ENCODE peak calls at places on chromosomes 4 and X, in six cellular contexts. One of them, this sample, is unnamed.
A peak's percentile ranks its signal among the peaks of the same experiment; 100 is the strongest.

GRCh38 chr4:67234296-67234695 is 311.0 kb downstream of the CENPC start:
- DNase-seq in GM23338: peak; percentile 17
- DNase-seq in nephron progenitor cell: no peak
- DNase-seq in mesothelial cell of epicardium: no peak
- DNase-seq in cardiac fibroblast: no peak
- DNase-seq in tibial artery: no peak
- DNase-seq in this sample: peak; percentile 66

GRCh38 chr4:3311489-3312171 is 18.8 kb downstream of the RGS12 start:
- DNase-seq in tibial artery: peak; percentile 39
- DNase-seq in cardiac fibroblast: no peak
- DNase-seq in GM23338: no peak
- DNase-seq in nephron progenitor cell: no peak
- DNase-seq in mesothelial cell of epicardium: peak; percentile 7
- DNase-seq in this sample: no peak

GRCh38 chr4:15963568-15963967 is 593 bp upstream of the FGFBP2 start:
- DNase-seq in tibial artery: no peak
- DNase-seq in cardiac fibroblast: no peak
- DNase-seq in GM23338: no peak
- DNase-seq in mesothelial cell of epicardium: no peak
- DNase-seq in nephron progenitor cell: no peak
- DNase-seq in this sample: no peak

GRCh38 chr4:42357325-42357724 is 40.0 kb upstream of the SHISA3 start:
- DNase-seq in mesothelial cell of epicardium: no peak
- DNase-seq in nephron progenitor cell: no peak
- DNase-seq in cardiac fibroblast: no peak
- DNase-seq in GM23338: no peak
- DNase-seq in tibial artery: no peak
- DNase-seq in this sample: no peak

GRCh38 chr4:1206299-1207156 is 34.1 kb upstream of the SPON2 start:
- DNase-seq in nephron progenitor cell: no peak
- DNase-seq in cardiac fibroblast: no peak
- DNase-seq in mesothelial cell of epicardium: peak; percentile 37
- DNase-seq in tibial artery: peak; percentile 63
- DNase-seq in GM23338: no peak
- DNase-seq in this sample: no peak

GRCh38 chr4:105060628-105061027 is 86.0 kb upstream of the TET2 start:
- DNase-seq in mesothelial cell of epicardium: no peak
- DNase-seq in GM23338: no peak
- DNase-seq in cardiac fibroblast: peak; percentile 40
- DNase-seq in tibial artery: no peak
- DNase-seq in nephron progenitor cell: no peak
- DNase-seq in this sample: no peak

GRCh38 chr4:132297346-132297745 is 851.7 kb upstream of the PCDH10 start:
- DNase-seq in mesothelial cell of epicardium: no peak
- DNase-seq in tibial artery: no peak
- DNase-seq in GM23338: no peak
- DNase-seq in nephron progenitor cell: no peak
- DNase-seq in cardiac fibroblast: no peak
- DNase-seq in this sample: peak; percentile 10

GRCh38 chr4:1910643-1911042 is 39.5 kb downstream of the NSD2 start:
- DNase-seq in tibial artery: no peak
- DNase-seq in GM23338: peak; percentile 88
- DNase-seq in mesothelial cell of epicardium: no peak
- DNase-seq in nephron progenitor cell: peak; percentile 50
- DNase-seq in cardiac fibroblast: peak; percentile 74
- DNase-seq in this sample: peak; percentile 77

GRCh38 chrX:44012484-44013096 is 39.4 kb upstream of the NDP start:
- DNase-seq in nephron progenitor cell: no peak
- DNase-seq in tibial artery: peak; percentile 66
- DNase-seq in cardiac fibroblast: peak; percentile 77
- DNase-seq in mesothelial cell of epicardium: no peak
- DNase-seq in GM23338: no peak
- DNase-seq in this sample: peak; percentile 65

GRCh38 chrX:40462797-40463196 is 118.0 kb upstream of the ATP6AP2 start:
- DNase-seq in GM23338: no peak
- DNase-seq in nephron progenitor cell: no peak
- DNase-seq in cardiac fibroblast: no peak
- DNase-seq in tibial artery: no peak
- DNase-seq in mesothelial cell of epicardium: no peak
- DNase-seq in this sample: peak; percentile 32

GRCh38 chr4:124869978-124870495 is 157.5 kb upstream of the ANKRD50 start:
- DNase-seq in tibial artery: no peak
- DNase-seq in cardiac fibroblast: no peak
- DNase-seq in mesothelial cell of epicardium: no peak
- DNase-seq in nephron progenitor cell: no peak
- DNase-seq in GM23338: no peak
- DNase-seq in this sample: no peak

GRCh38 chrX:116285506-116285905 is 115.0 kb downstream of the AGTR2 start:
- DNase-seq in tibial artery: no peak
- DNase-seq in GM23338: no peak
- DNase-seq in nephron progenitor cell: no peak
- DNase-seq in mesothelial cell of epicardium: no peak
- DNase-seq in cardiac fibroblast: peak; percentile 25
- DNase-seq in this sample: no peak

GRCh38 chr4:122480023-122480422 is 23.5 kb upstream of the IL2 start:
- DNase-seq in nephron progenitor cell: no peak
- DNase-seq in mesothelial cell of epicardium: no peak
- DNase-seq in GM23338: no peak
- DNase-seq in cardiac fibroblast: peak; percentile 45
- DNase-seq in tibial artery: no peak
- DNase-seq in this sample: peak; percentile 84

GRCh38 chrX:49155900-49156837 is 6.4 kb upstream of the MAGIX start:
- DNase-seq in tibial artery: peak; percentile 95
- DNase-seq in nephron progenitor cell: peak; percentile 80
- DNase-seq in GM23338: peak; percentile 91
- DNase-seq in cardiac fibroblast: peak; percentile 91
- DNase-seq in mesothelial cell of epicardium: peak; percentile 83
- DNase-seq in this sample: peak; percentile 88

GRCh38 chr4:11497972-11498371 is 69.3 kb upstream of the HS3ST1 start:
- DNase-seq in tibial artery: no peak
- DNase-seq in nephron progenitor cell: no peak
- DNase-seq in GM23338: peak; percentile 8
- DNase-seq in mesothelial cell of epicardium: no peak
- DNase-seq in cardiac fibroblast: peak; percentile 49
- DNase-seq in this sample: no peak

GRCh38 chr4:81635747-81636146 is 164.0 kb upstream of the RASGEF1B start:
- DNase-seq in nephron progenitor cell: no peak
- DNase-seq in GM23338: no peak
- DNase-seq in mesothelial cell of epicardium: no peak
- DNase-seq in cardiac fibroblast: no peak
- DNase-seq in tibial artery: peak; percentile 67
- DNase-seq in this sample: no peak

GRCh38 chrX:72461766-72462165 is 110.9 kb downstream of the HDAC8 start:
- DNase-seq in mesothelial cell of epicardium: no peak
- DNase-seq in cardiac fibroblast: peak; percentile 0
- DNase-seq in tibial artery: no peak
- DNase-seq in GM23338: no peak
- DNase-seq in nephron progenitor cell: no peak
- DNase-seq in this sample: no peak

GRCh38 chr4:144574004-144574403 is 72.0 kb upstream of the HHIP start:
- DNase-seq in mesothelial cell of epicardium: no peak
- DNase-seq in nephron progenitor cell: no peak
- DNase-seq in GM23338: no peak
- DNase-seq in cardiac fibroblast: no peak
- DNase-seq in tibial artery: no peak
- DNase-seq in this sample: no peak

GRCh38 chr4:152189451-152190179 is 346.3 kb downstream of the FBXW7 start:
- DNase-seq in nephron progenitor cell: peak; percentile 14
- DNase-seq in tibial artery: no peak
- DNase-seq in mesothelial cell of epicardium: no peak
- DNase-seq in GM23338: no peak
- DNase-seq in cardiac fibroblast: no peak
- DNase-seq in this sample: no peak

GRCh38 chr4:113049421-113050355 is at the start of gene ANK2:
- DNase-seq in mesothelial cell of epicardium: peak; percentile 40
- DNase-seq in GM23338: peak; percentile 95
- DNase-seq in cardiac fibroblast: peak; percentile 5
- DNase-seq in nephron progenitor cell: peak; percentile 68
- DNase-seq in tibial artery: no peak
- DNase-seq in this sample: peak; percentile 15

GRCh38 chr4:110484767-110485166 is 8.8 kb downstream of the ENPEP start:
- DNase-seq in mesothelial cell of epicardium: no peak
- DNase-seq in GM23338: no peak
- DNase-seq in cardiac fibroblast: peak; percentile 88
- DNase-seq in tibial artery: no peak
- DNase-seq in nephron progenitor cell: no peak
- DNase-seq in this sample: peak; percentile 73

GRCh38 chr4:61202100-61202637 is 2.0 kb downstream of the ADGRL3 start:
- DNase-seq in GM23338: peak; percentile 61
- DNase-seq in nephron progenitor cell: peak; percentile 47
- DNase-seq in cardiac fibroblast: peak; percentile 53
- DNase-seq in mesothelial cell of epicardium: peak; percentile 46
- DNase-seq in tibial artery: peak; percentile 68
- DNase-seq in this sample: peak; percentile 16

GRCh38 chrX:20267924-20268701 is 1.4 kb upstream of the RPS6KA3 start:
- DNase-seq in GM23338: peak; percentile 70
- DNase-seq in cardiac fibroblast: no peak
- DNase-seq in nephron progenitor cell: peak; percentile 37
- DNase-seq in mesothelial cell of epicardium: peak; percentile 46
- DNase-seq in tibial artery: peak; percentile 80
- DNase-seq in this sample: peak; percentile 43

GRCh38 chr4:8866421-8866820 is 5.2 kb downstream of the HMX1 start:
- DNase-seq in tibial artery: no peak
- DNase-seq in nephron progenitor cell: peak; percentile 4
- DNase-seq in mesothelial cell of epicardium: no peak
- DNase-seq in GM23338: peak; percentile 38
- DNase-seq in cardiac fibroblast: no peak
- DNase-seq in this sample: no peak

GRCh38 chr4:101081695-101082369 is 265.5 kb downstream of the PPP3CA start:
- DNase-seq in mesothelial cell of epicardium: no peak
- DNase-seq in GM23338: no peak
- DNase-seq in nephron progenitor cell: no peak
- DNase-seq in cardiac fibroblast: no peak
- DNase-seq in tibial artery: no peak
- DNase-seq in this sample: no peak

GRCh38 chr4:179709961-179710624 is 2267.9 kb upstream of the AGA start:
- DNase-seq in cardiac fibroblast: no peak
- DNase-seq in mesothelial cell of epicardium: no peak
- DNase-seq in nephron progenitor cell: no peak
- DNase-seq in tibial artery: no peak
- DNase-seq in GM23338: peak; percentile 57
- DNase-seq in this sample: no peak

GRCh38 chr4:41360911-41361830 is 104.4 kb downstream of the UCHL1 start:
- DNase-seq in tibial artery: peak; percentile 80
- DNase-seq in nephron progenitor cell: peak; percentile 66
- DNase-seq in GM23338: peak; percentile 61
- DNase-seq in cardiac fibroblast: peak; percentile 21
- DNase-seq in mesothelial cell of epicardium: peak; percentile 67
- DNase-seq in this sample: peak; percentile 33

GRCh38 chrX:40952855-40953254 is 132.4 kb upstream of the USP9X start:
- DNase-seq in tibial artery: no peak
- DNase-seq in GM23338: no peak
- DNase-seq in nephron progenitor cell: no peak
- DNase-seq in mesothelial cell of epicardium: no peak
- DNase-seq in cardiac fibroblast: no peak
- DNase-seq in this sample: peak; percentile 44

GRCh38 chr4:38179690-38180299 is 219.6 kb downstream of the PTTG2 start:
- DNase-seq in tibial artery: peak; percentile 73
- DNase-seq in cardiac fibroblast: peak; percentile 81
- DNase-seq in mesothelial cell of epicardium: peak; percentile 83
- DNase-seq in nephron progenitor cell: peak; percentile 79
- DNase-seq in GM23338: peak; percentile 82
- DNase-seq in this sample: peak; percentile 85

GRCh38 chrX:141879616-141880015 is 24.1 kb upstream of the MAGEC1 start:
- DNase-seq in tibial artery: no peak
- DNase-seq in mesothelial cell of epicardium: no peak
- DNase-seq in cardiac fibroblast: peak; percentile 2
- DNase-seq in GM23338: peak; percentile 6
- DNase-seq in nephron progenitor cell: no peak
- DNase-seq in this sample: no peak

GRCh38 chr4:153465145-153465544 is 1.0 kb upstream of the TMEM131L start:
- DNase-seq in GM23338: no peak
- DNase-seq in mesothelial cell of epicardium: no peak
- DNase-seq in tibial artery: no peak
- DNase-seq in nephron progenitor cell: no peak
- DNase-seq in cardiac fibroblast: peak; percentile 22
- DNase-seq in this sample: no peak

GRCh38 chrX:11968470-11968869 is 169.8 kb upstream of the FRMPD4 start:
- DNase-seq in nephron progenitor cell: no peak
- DNase-seq in cardiac fibroblast: peak; percentile 58
- DNase-seq in tibial artery: no peak
- DNase-seq in mesothelial cell of epicardium: no peak
- DNase-seq in GM23338: peak; percentile 17
- DNase-seq in this sample: no peak

GRCh38 chr4:16194199-16194598 is 32.1 kb downstream of the TAPT1 start:
- DNase-seq in mesothelial cell of epicardium: no peak
- DNase-seq in cardiac fibroblast: peak; percentile 33
- DNase-seq in tibial artery: no peak
- DNase-seq in nephron progenitor cell: no peak
- DNase-seq in GM23338: no peak
- DNase-seq in this sample: no peak

DNA sequence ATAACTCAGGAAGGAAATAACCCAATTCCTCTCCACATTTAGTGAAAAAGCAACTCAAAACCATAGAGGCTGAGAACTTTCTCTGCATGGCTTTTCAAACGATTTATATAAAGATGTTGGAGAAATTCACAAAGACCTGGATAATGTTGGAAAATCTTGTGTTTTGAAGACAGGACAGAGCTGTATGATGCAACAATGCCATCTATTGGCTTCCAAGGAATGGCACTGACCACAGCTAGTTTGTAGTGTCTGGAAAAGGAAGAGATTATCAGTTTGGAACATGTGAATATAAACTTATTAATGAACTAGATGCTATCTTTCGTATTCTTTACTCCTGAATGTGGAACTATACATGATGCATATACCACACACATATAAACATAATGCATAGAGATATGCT is 503.6 kb downstream of the IL1RAPL1 start:
- DNase-seq in tibial artery: no peak
- DNase-seq in mesothelial cell of epicardium: no peak
- DNase-seq in GM23338: peak; percentile 12
- DNase-seq in nephron progenitor cell: no peak
- DNase-seq in cardiac fibroblast: peak; percentile 25
- DNase-seq in this sample: peak; percentile 44
- TF ChIP-seq CTCF in tibial artery: no peak
- TF ChIP-seq CTCF in mesothelial cell of epicardium: no peak
- TF ChIP-seq CTCF in GM23338: peak; percentile 68
- TF ChIP-seq CTCF in nephron progenitor cell: peak; percentile 55
- TF ChIP-seq CTCF in cardiac fibroblast: no peak
- TF ChIP-seq CTCF in this sample: peak; percentile 14

GRCh38 chr4:45064741-45065140 is 338.4 kb upstream of the GNPDA2 start:
- DNase-seq in GM23338: no peak
- DNase-seq in tibial artery: no peak
- DNase-seq in mesothelial cell of epicardium: no peak
- DNase-seq in cardiac fibroblast: no peak
- DNase-seq in nephron progenitor cell: no peak
- DNase-seq in this sample: no peak
- TF ChIP-seq CTCF in GM23338: no peak
- TF ChIP-seq CTCF in tibial artery: no peak
- TF ChIP-seq CTCF in mesothelial cell of epicardium: no peak
- TF ChIP-seq CTCF in cardiac fibroblast: no peak
- TF ChIP-seq CTCF in nephron progenitor cell: no peak
- TF ChIP-seq CTCF in this sample: no peak

GRCh38 chrX:151151668-151152267 is 24.6 kb upstream of the GPR50 start:
- DNase-seq in cardiac fibroblast: peak; percentile 57
- DNase-seq in GM23338: peak; percentile 66
- DNase-seq in mesothelial cell of epicardium: no peak
- DNase-seq in nephron progenitor cell: peak; percentile 17
- DNase-seq in tibial artery: no peak
- DNase-seq in this sample: peak; percentile 28
- TF ChIP-seq CTCF in cardiac fibroblast: peak; percentile 57
- TF ChIP-seq CTCF in GM23338: peak; percentile 79
- TF ChIP-seq CTCF in mesothelial cell of epicardium: peak; percentile 77
- TF ChIP-seq CTCF in nephron progenitor cell: peak; percentile 66
- TF ChIP-seq CTCF in tibial artery: peak; percentile 52
- TF ChIP-seq CTCF in this sample: peak; percentile 62

GRCh38 chrX:6574762-6575161 is 39.8 kb upstream of the VCX3A start:
- DNase-seq in tibial artery: no peak
- DNase-seq in nephron progenitor cell: peak; percentile 26
- DNase-seq in cardiac fibroblast: no peak
- DNase-seq in GM23338: peak; percentile 56
- DNase-seq in mesothelial cell of epicardium: no peak
- DNase-seq in this sample: no peak
- TF ChIP-seq CTCF in tibial artery: no peak
- TF ChIP-seq CTCF in nephron progenitor cell: peak; percentile 49
- TF ChIP-seq CTCF in cardiac fibroblast: no peak
- TF ChIP-seq CTCF in GM23338: peak; percentile 58
- TF ChIP-seq CTCF in mesothelial cell of epicardium: no peak
- TF ChIP-seq CTCF in this sample: no peak